ENCODE peak calls at places on chromosomes 13 and 19, in seven cellular contexts. N is thoracic aorta, Y is aorta, K is ascending aorta, H is GM23248, Q is H9, M is HCT116. I is an unnamed sample.

GRCh38 chr13:101941095-101941777 is 460.6 kb downstream of the FGF14 start:
- DNase-seq in H (peak), N (no peak), K (no peak), M (no peak), Q (no peak), Y (no peak), I (no peak)

GRCh38 chr19:729564-730381 is 21.0 kb downstream of the PALM start:
- DNase-seq in M (no peak), Q (no peak), Y (no peak), H (no peak), N (no peak), K (no peak), I (no peak)

GRCh38 chr19:1275260-1275975 is at the start of gene FAM174C:
- DNase-seq in Y (peak), K (peak), H (peak), M (peak), N (no peak), Q (peak), I (peak)

GRCh38 chr19:14091885-14092462 is 1.4 kb upstream of the SAMD1 start:
- DNase-seq in Q (no peak), M (no peak), N (no peak), Y (no peak), K (no peak), H (peak), I (peak)

GRCh38 chr13:110319774-110320509 is 12.9 kb downstream of the COL4A2 start:
- DNase-seq in Q (peak), Y (peak), M (peak), N (no peak), K (peak), H (peak), I (no peak)

GRCh38 chr13:40613192-40613818 is 53.1 kb downstream of the FOXO1 start:
- DNase-seq in N (no peak), H (no peak), M (no peak), Q (no peak), K (peak), Y (peak), I (no peak)

GRCh38 chr13:108566413-108567170 is 62.8 kb upstream of the MYO16 start:
- DNase-seq in Q (no peak), K (no peak), M (no peak), H (no peak), N (no peak), Y (no peak), I (no peak)

GRCh38 chr19:35592226-35592625 is 6.3 kb downstream of the PMIS2 start:
- DNase-seq in N (no peak), Q (peak), M (peak), Y (no peak), K (no peak), H (peak), I (no peak)

GRCh38 chr13:33676700-33677048 is 141.3 kb upstream of the RFC3 start:
- DNase-seq in N (no peak), K (peak), Q (no peak), H (peak), M (no peak), Y (peak), I (peak)

GRCh38 chr19:49335071-49335783 is at the start of gene CD37:
- DNase-seq in Y (peak), Q (peak), H (no peak), N (no peak), K (peak), M (no peak), I (peak)

GRCh38 chr19:29675650-29676186 is 10.5 kb downstream of the PLEKHF1 start:
- DNase-seq in Y (no peak), Q (no peak), N (no peak), K (no peak), H (no peak), M (no peak), I (no peak)

GRCh38 chr19:6409346-6409745 is 15.3 kb downstream of the KHSRP start:
- DNase-seq in Q (no peak), Y (no peak), H (no peak), N (no peak), M (no peak), K (no peak), I (no peak)

GRCh38 chr13:21429217-21429616 is 29.9 kb downstream of the ZDHHC20 start:
- DNase-seq in N (no peak), Y (no peak), K (no peak), H (no peak), M (no peak), Q (no peak), I (no peak)

GRCh38 chr19:18340237-18340989 is at the start of gene PGPEP1:
- DNase-seq in N (no peak), Q (peak), K (peak), M (no peak), Y (peak), H (peak), I (peak)

GRCh38 chr13:49022472-49023144 is 46.9 kb downstream of the FNDC3A start:
- DNase-seq in M (no peak), N (no peak), K (no peak), Q (no peak), Y (no peak), H (peak), I (no peak)

GRCh38 chr13:33697936-33698335 is 120.0 kb upstream of the RFC3 start:
- DNase-seq in Y (no peak), M (no peak), N (no peak), Q (no peak), K (no peak), H (no peak), I (no peak)

GRCh38 chr13:91184244-91184926 is 163.1 kb upstream of the MIR17HG start:
- DNase-seq in N (no peak), Y (no peak), H (peak), Q (no peak), M (no peak), K (no peak), I (no peak)

GRCh38 chr19:18895828-18896341 is at the start of gene CERS1:
- DNase-seq in M (no peak), N (no peak), H (peak), Q (no peak), K (no peak), Y (no peak), I (no peak)

GRCh38 chr13:65504213-65504612 is 1725.9 kb downstream of the PCDH9 start:
- DNase-seq in N (no peak), M (no peak), K (no peak), Y (no peak), Q (no peak), H (no peak), I (no peak)

GRCh38 chr13:29435125-29435911 is 160.2 kb downstream of the SLC7A1 start:
- DNase-seq in Q (no peak), Y (no peak), K (peak), H (peak), N (no peak), M (no peak), I (no peak)

GRCh38 chr13:113742445-113743120 is 16.4 kb upstream of the TMEM255B start:
- DNase-seq in H (no peak), Q (no peak), N (no peak), K (no peak), M (no peak), Y (peak), I (no peak)
- H3K27ac ChIP-seq in H (no peak), Q (no peak), N (no peak), K (no peak), M (no peak), Y (no peak), I (no peak)

GRCh38 chr19:42658148-42658547 is 63.4 kb upstream of the CEACAM8 start:
- DNase-seq in H (peak), Q (no peak), Y (no peak), N (no peak), M (no peak), K (no peak), I (no peak)
- H3K27ac ChIP-seq in H (no peak), Q (no peak), Y (no peak), N (no peak), M (no peak), K (no peak), I (no peak)

GRCh38 chr19:52635786-52636570 is 2.2 kb downstream of the ZNF83 start:
- DNase-seq in K (no peak), Q (no peak), M (no peak), N (no peak), Y (no peak), H (peak), I (no peak)
- H3K27ac ChIP-seq in K (peak), Q (no peak), M (no peak), N (peak), Y (no peak), H (no peak), I (no peak)

GRCh38 chr19:2775556-2776430 is 7.3 kb downstream of the SGTA start:
- DNase-seq in N (no peak), K (peak), Q (no peak), Y (peak), M (no peak), H (peak), I (peak)

GRCh38 chr19:2774083-2774679 is 8.9 kb downstream of the SGTA start:
- DNase-seq in Y (no peak), H (no peak), M (no peak), N (no peak), Q (no peak), K (no peak), I (no peak)

GRCh38 chr19:2771786-2772674 is 11.0 kb downstream of the SGTA start:
- DNase-seq in M (no peak), H (no peak), N (no peak), Y (no peak), K (no peak), Q (no peak), I (no peak)

GRCh38 chr19:2777952-2778683 is 5.0 kb downstream of the SGTA start:
- DNase-seq in H (no peak), N (no peak), Y (no peak), M (no peak), Q (no peak), K (no peak), I (no peak)

GRCh38 chr19:2774953-2775555 is 8.0 kb downstream of the SGTA start:
- DNase-seq in N (no peak), K (no peak), H (no peak), M (no peak), Y (no peak), Q (no peak), I (no peak)
- H3K27ac ChIP-seq in N (no peak), K (peak), H (no peak), M (no peak), Y (no peak), Q (no peak), I (peak)

GRCh38 chr19:8020681-8021080 is 15.2 kb upstream of the ELAVL1 start:
- DNase-seq in H (no peak), N (no peak), Y (no peak), Q (no peak), K (no peak), M (no peak), I (no peak)

GRCh38 chr19:8022275-8022674 is 16.8 kb upstream of the ELAVL1 start:
- DNase-seq in Y (no peak), M (no peak), K (no peak), H (no peak), N (no peak), Q (no peak), I (peak)

GRCh38 chr19:8025321-8025720 is 19.9 kb upstream of the ELAVL1 start:
- DNase-seq in H (no peak), K (no peak), M (no peak), Y (no peak), Q (no peak), N (no peak), I (no peak)

GRCh38 chr19:8021374-8021773 is 15.9 kb upstream of the ELAVL1 start:
- DNase-seq in H (no peak), Y (no peak), N (no peak), M (no peak), K (no peak), Q (no peak), I (no peak)

GRCh38 chr19:8023371-8023770 is 17.9 kb upstream of the ELAVL1 start:
- DNase-seq in N (no peak), M (no peak), Q (no peak), H (no peak), Y (no peak), K (no peak), I (no peak)
- H3K27ac ChIP-seq in N (no peak), M (no peak), Q (no peak), H (no peak), Y (no peak), K (no peak), I (no peak)

GRCh38 chr19:41908724-41909464 is 19.4 kb downstream of the ERFL start:
- DNase-seq in K (no peak), M (no peak), H (no peak), N (no peak), Q (no peak), Y (no peak), I (no peak)

GRCh38 chr19:41906271-41906670 is 22.0 kb downstream of the ERFL start:
- DNase-seq in N (no peak), Q (no peak), H (no peak), K (no peak), M (no peak), Y (no peak), I (no peak)

GRCh38 chr19:41905273-41906002 is 22.5 kb downstream of the ARHGEF1 start:
- DNase-seq in N (no peak), Y (no peak), K (no peak), H (no peak), Q (no peak), M (no peak), I (no peak)

GRCh38 chr19:41907994-41908615 is 20.1 kb downstream of the ERFL start:
- DNase-seq in M (no peak), Y (no peak), N (no peak), Q (no peak), H (no peak), K (no peak), I (no peak)

GRCh38 chr19:41906916-41907680 is 21.2 kb downstream of the ERFL start:
- DNase-seq in Y (no peak), K (no peak), N (no peak), Q (no peak), M (no peak), H (no peak), I (no peak)
- H3K27ac ChIP-seq in Y (no peak), K (no peak), N (no peak), Q (no peak), M (no peak), H (no peak), I (no peak)

GRCh38 chr19:28606269-28607032 is 606.5 kb downstream of the UQCRFS1 start:
- DNase-seq in H (no peak), K (no peak), N (no peak), M (no peak), Y (no peak), Q (no peak), I (no peak)
- H3K27ac ChIP-seq in H (no peak), K (no peak), N (no peak), M (no peak), Y (no peak), Q (no peak), I (no peak)

I was measured in right lobe of liver.